ENCODE peak calls at places on chromosomes 1 and 21, in nine cellular contexts. H is NCI-H510A; G is stimulated activated CD4-positive, alpha-beta T cell treated with anti-CD3 and anti-CD28 coated beads, Interleukin-15, amount 100 ng/mL, for 1 hour; Y is activated T-cell treated with anti-CD3 and anti-CD28 coated beads, Interleukin-2, amount 50 U/mL, for 4 hours; B is CD8-positive, alpha-beta memory T cell; D is naive thymus-derived CD4-positive, alpha-beta T cell; L is tibial artery; W is stimulated activated CD8-positive, alpha-beta memory T cell treated with anti-CD3 and anti-CD28 coated beads, Interleukin-4, amount 100 ng/mL, for 4 hours; X is AG10803. E is an unnamed sample.

GRCh38 chr21:38660333-38661295 is 145.1 kb upstream of the ETS2 start:
- DNase-seq in H (no peak), B (no peak), D (no peak), G (no peak), Y (no peak), W (no peak), L (peak), X (no peak), E (no peak)

GRCh38 chr1:82517586-82517985 is 716.9 kb downstream of the ADGRL2 start:
- DNase-seq in X (peak), W (no peak), G (no peak), B (no peak), L (peak), D (no peak), H (no peak), Y (no peak), E (peak)

GRCh38 chr1:211925016-211925415 is 94.5 kb upstream of the LPGAT1 start:
- DNase-seq in D (no peak), B (no peak), Y (no peak), H (peak), W (no peak), G (no peak), L (no peak), X (no peak), E (no peak)

GRCh38 chr1:52588535-52588934 is 13.6 kb upstream of the GPX7 start:
- DNase-seq in W (no peak), L (no peak), G (no peak), B (no peak), H (no peak), D (no peak), Y (no peak), X (no peak), E (no peak)

GRCh38 chr21:42555756-42556438 is 42.2 kb downstream of the SLC37A1 start:
- DNase-seq in B (no peak), X (no peak), Y (no peak), L (no peak), G (no peak), D (no peak), H (no peak), W (no peak), E (no peak)

GRCh38 chr1:173715538-173715844 is 710 bp downstream of the KLHL20 start:
- DNase-seq in L (no peak), W (no peak), H (no peak), X (no peak), B (no peak), D (no peak), G (no peak), Y (no peak), E (no peak)

GRCh38 chr1:7460807-7461206 is 310.3 kb upstream of the VAMP3 start:
- DNase-seq in D (no peak), H (no peak), B (no peak), Y (no peak), X (no peak), L (no peak), W (no peak), G (no peak), E (no peak)

GRCh38 chr1:22163578-22163977 is 20.7 kb upstream of the WNT4 start:
- DNase-seq in X (no peak), D (no peak), Y (no peak), H (no peak), L (no peak), B (no peak), W (no peak), G (no peak), E (no peak)

GRCh38 chr1:116722016-116722838 is 32.0 kb upstream of the CD2 start:
- DNase-seq in L (no peak), W (no peak), D (no peak), X (no peak), G (no peak), B (no peak), H (no peak), Y (no peak), E (no peak)

GRCh38 chr1:107250169-107250568 is 109.3 kb downstream of the NTNG1 start:
- DNase-seq in X (no peak), B (no peak), D (no peak), G (no peak), H (peak), W (no peak), L (no peak), Y (no peak), E (no peak)

GRCh38 chr21:46455575-46456385 is 2.9 kb upstream of the DIP2A start:
- DNase-seq in W (no peak), X (peak), L (no peak), B (no peak), Y (no peak), D (no peak), H (no peak), G (no peak), E (no peak)

GRCh38 chr1:206005234-206005633 is 2.0 kb upstream of the RAB7B start:
- DNase-seq in G (no peak), W (no peak), B (no peak), Y (no peak), D (no peak), H (no peak), L (no peak), X (no peak), E (no peak)

GRCh38 chr1:157388057-157388456 is 164.3 kb downstream of the FCRL5 start:
- DNase-seq in L (no peak), W (no peak), B (no peak), H (no peak), X (no peak), D (no peak), G (no peak), Y (no peak), E (no peak)

GRCh38 chr1:59271861-59272260 is 25.0 kb upstream of the FGGY start:
- DNase-seq in H (no peak), Y (no peak), D (no peak), B (no peak), G (no peak), L (no peak), W (no peak), X (no peak), E (no peak)

GRCh38 chr1:5756434-5757176 is 235.6 kb downstream of the NPHP4 start:
- DNase-seq in Y (no peak), W (no peak), B (no peak), L (no peak), H (no peak), X (no peak), G (no peak), D (no peak), E (no peak)

GRCh38 chr1:15603050-15603965 is 13.9 kb upstream of the DDI2 start:
- DNase-seq in B (peak), Y (peak), H (peak), W (peak), D (peak), L (peak), X (peak), G (peak), E (peak)

GRCh38 chr1:12053752-12054548 is 9.2 kb upstream of the TNFRSF8 start:
- DNase-seq in H (no peak), G (no peak), B (no peak), W (no peak), Y (no peak), X (no peak), L (no peak), D (no peak), E (no peak)

GRCh38 chr1:151372411-151372934 is at the start of gene SELENBP1:
- DNase-seq in L (peak), W (no peak), G (no peak), Y (no peak), H (peak), D (no peak), B (no peak), X (peak), E (peak)

GRCh38 chr1:187445066-187445465 is 616.3 kb downstream of the PLA2G4A start:
- DNase-seq in B (no peak), H (no peak), G (no peak), W (no peak), Y (no peak), L (no peak), X (no peak), D (no peak), E (no peak)

GRCh38 chr1:213984387-213985180 is 3.2 kb upstream of the PROX1 start:
- DNase-seq in X (no peak), D (no peak), H (peak), B (no peak), L (no peak), Y (no peak), G (no peak), W (no peak), E (no peak)

GRCh38 chr1:114558548-114558947 is 22.9 kb downstream of the BCAS2 start:
- DNase-seq in H (no peak), L (no peak), D (no peak), W (no peak), B (no peak), X (peak), G (no peak), Y (no peak), E (peak)

GRCh38 chr1:165560834-165561233 is 17.0 kb downstream of the LRRC52 start:
- DNase-seq in W (no peak), D (no peak), L (no peak), G (no peak), X (no peak), B (no peak), H (no peak), Y (no peak), E (no peak)

GRCh38 chr1:29684141-29684540 is 447.8 kb downstream of the PTPRU start:
- DNase-seq in G (no peak), Y (no peak), H (no peak), W (no peak), L (no peak), D (no peak), X (no peak), B (no peak), E (no peak)

GRCh38 chr1:88867743-88868521 is 23.4 kb downstream of the GTF2B start:
- DNase-seq in L (no peak), Y (no peak), H (no peak), X (peak), W (no peak), D (no peak), G (no peak), B (no peak), E (peak)